ENCODE peak calls at places on chromosomes 4 and X, in eight cellular contexts. L is CD4-positive, alpha-beta T cell; G is colonic mucosa; D is IMR-90; Y is mammary epithelial cell; Z is hepatocyte; F is foreskin keratinocyte; U is RWPE2. P is an unnamed sample.

GRCh38 chr4:4430492-4431195 is 43.7 kb downstream of the NSG1 start:
- DNase-seq in L (peak), G (peak), D (peak), Y (peak), Z (peak), F (peak), U (no peak), P (peak)

GRCh38 chr4:110897779-110898178 is 274.9 kb upstream of the PITX2 start:
- DNase-seq in L (no peak), G (no peak), D (no peak), Y (no peak), Z (no peak), F (no peak), U (no peak), P (no peak)

GRCh38 chrX:20665441-20665840 is 398.7 kb upstream of the RPS6KA3 start:
- DNase-seq in L (no peak), G (no peak), D (no peak), Y (no peak), Z (no peak), F (no peak), U (no peak), P (no peak)

GRCh38 chr4:155999743-156000142 is 46.1 kb upstream of the CTSO start:
- DNase-seq in L (no peak), G (no peak), D (no peak), Y (no peak), Z (peak), F (no peak), U (no peak), P (no peak)

GRCh38 chrX:150036181-150036580 is 97.9 kb upstream of the EOLA2 start:
- DNase-seq in L (no peak), G (peak), D (peak), Y (peak), Z (no peak), F (peak), U (peak), P (peak)

GRCh38 chrX:11672213-11672612 is 6.5 kb upstream of the ARHGAP6 start:
- DNase-seq in L (no peak), G (no peak), D (no peak), Y (no peak), Z (no peak), F (no peak), U (no peak), P (no peak)

GRCh38 chr4:70632028-70632427 is 3.5 kb downstream of the ENAM start:
- DNase-seq in L (no peak), G (no peak), D (peak), Y (peak), Z (no peak), F (peak), U (no peak), P (no peak)

GRCh38 chr4:107721436-107722090 is 1.5 kb upstream of the PAPSS1 start:
- DNase-seq in L (peak), G (peak), D (no peak), Y (no peak), Z (peak), F (no peak), U (no peak), P (no peak)

GRCh38 chr4:113739197-113739596 is 22.3 kb downstream of the CAMK2D start:
- DNase-seq in L (no peak), G (no peak), D (no peak), Y (no peak), Z (no peak), F (no peak), U (no peak), P (no peak)

GRCh38 chr4:117700111-117700892 is 334.0 kb upstream of the NDST3 start:
- DNase-seq in L (no peak), G (no peak), D (peak), Y (peak), Z (no peak), F (no peak), U (no peak), P (no peak)

GRCh38 chrX:136162827-136163427 is 15.6 kb downstream of the FHL1 start:
- DNase-seq in L (peak), G (peak), D (peak), Y (peak), Z (peak), F (peak), U (no peak), P (peak)

GRCh38 chrX:11109968-11110367 is 1.2 kb upstream of the HCCS start:
- DNase-seq in L (no peak), G (no peak), D (no peak), Y (no peak), Z (no peak), F (no peak), U (no peak), P (no peak)

GRCh38 chrX:111881715-111882114 is 5.7 kb downstream of the TRPC5OS start:
- DNase-seq in L (no peak), G (no peak), D (no peak), Y (no peak), Z (no peak), F (no peak), U (no peak), P (no peak)

GRCh38 chr4:3708103-3708510 is 58.1 kb upstream of the ADRA2C start:
- DNase-seq in L (no peak), G (no peak), D (no peak), Y (no peak), Z (no peak), F (no peak), U (peak), P (no peak)

GRCh38 chr4:107379054-107379869 is 340.8 kb downstream of the PAPSS1 start:
- DNase-seq in L (no peak), G (no peak), D (peak), Y (peak), Z (peak), F (peak), U (no peak), P (no peak)

GRCh38 chr4:112853662-112854256 is 195.7 kb upstream of the ANK2 start:
- DNase-seq in L (no peak), G (no peak), D (no peak), Y (no peak), Z (no peak), F (no peak), U (no peak), P (no peak)

DNA sequence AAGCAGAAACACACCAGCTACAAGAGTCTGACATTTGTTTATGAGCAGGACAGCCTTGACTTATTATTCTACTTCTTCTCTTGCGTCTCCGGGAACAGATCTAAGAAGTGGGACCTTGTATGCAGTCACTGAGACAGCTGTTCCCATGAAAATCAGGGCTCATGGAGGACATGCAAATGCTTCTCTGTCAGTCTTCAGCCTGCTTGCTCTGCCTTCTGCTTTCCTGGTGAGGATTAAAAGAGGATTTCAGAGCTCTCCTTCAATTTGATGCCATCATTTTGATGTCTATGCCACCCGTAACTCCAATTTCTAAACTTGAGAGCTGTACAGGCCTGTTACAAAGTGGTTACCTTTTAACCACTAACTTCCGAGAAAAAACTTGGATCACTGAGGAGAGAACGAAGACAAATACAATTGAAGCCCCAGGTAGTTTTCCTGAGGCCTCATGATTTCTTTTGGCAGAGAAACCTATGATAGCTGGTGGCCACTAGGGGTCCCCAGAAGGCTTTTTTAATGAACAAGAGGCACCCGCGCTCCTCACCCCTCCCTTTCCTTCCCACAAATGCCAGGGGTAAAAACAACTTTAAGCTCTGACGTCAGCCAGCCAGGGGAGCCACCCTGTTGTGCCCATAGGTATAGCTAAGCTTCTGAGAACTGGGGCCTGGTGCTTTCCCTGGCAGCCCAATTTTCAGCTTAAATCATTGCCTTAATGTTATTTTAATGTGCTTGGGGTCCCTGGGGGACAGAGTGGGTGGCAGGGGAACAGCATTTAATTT is 97.0 kb downstream of the DDIT4L start:
- DNase-seq in L (peak), G (peak), D (peak), Y (peak), Z (peak), F (peak), U (peak), P (peak)
- TF ChIP-seq CTCF in L (peak), G (peak), D (peak), Y (peak), Z (peak), F (peak), U (peak), P (peak)

GRCh38 chr4:89161841-89162240 is 50.5 kb downstream of the TIGD2 start:
- DNase-seq in L (no peak), G (no peak), D (peak), Y (no peak), Z (no peak), F (no peak), U (no peak), P (no peak)

GRCh38 chr4:89162987-89163386 is 51.7 kb downstream of the TIGD2 start:
- DNase-seq in L (no peak), G (no peak), D (no peak), Y (no peak), Z (no peak), F (no peak), U (no peak), P (no peak)

GRCh38 chr4:89166971-89167475 is 55.7 kb downstream of the TIGD2 start:
- DNase-seq in L (no peak), G (no peak), D (no peak), Y (no peak), Z (no peak), F (peak), U (no peak), P (no peak)

GRCh38 chr4:89162486-89162885 is 51.2 kb downstream of the TIGD2 start:
- DNase-seq in L (no peak), G (no peak), D (no peak), Y (no peak), Z (peak), F (no peak), U (no peak), P (no peak)

GRCh38 chr4:89164400-89164799 is 53.1 kb downstream of the TIGD2 start:
- DNase-seq in L (no peak), G (no peak), D (no peak), Y (no peak), Z (no peak), F (no peak), U (no peak), P (no peak)
- TF ChIP-seq CTCF in L (peak), G (no peak), D (no peak), Y (no peak), Z (peak), F (peak), U (peak), P (no peak)

GRCh38 chr4:173835863-173836262 is 305.8 kb upstream of the HAND2 start:
- DNase-seq in L (no peak), G (no peak), D (peak), Y (peak), Z (peak), F (no peak), U (no peak), P (peak)

GRCh38 chr4:173829565-173829964 is 299.5 kb upstream of the HAND2 start:
- DNase-seq in L (no peak), G (no peak), D (no peak), Y (no peak), Z (no peak), F (no peak), U (no peak), P (no peak)

GRCh38 chr4:173837517-173837916 is 307.5 kb upstream of the HAND2 start:
- DNase-seq in L (no peak), G (no peak), D (no peak), Y (no peak), Z (no peak), F (no peak), U (no peak), P (no peak)

GRCh38 chr4:173834151-173834550 is 304.1 kb upstream of the HAND2 start:
- DNase-seq in L (no peak), G (no peak), D (peak), Y (no peak), Z (no peak), F (peak), U (no peak), P (no peak)
- TF ChIP-seq CTCF in L (no peak), G (no peak), D (peak), Y (no peak), Z (no peak), F (no peak), U (peak), P (no peak)

GRCh38 chrX:120774611-120775010 is 101.1 kb downstream of the CT47B1 start:
- DNase-seq in L (no peak), G (no peak), D (no peak), Y (no peak), Z (no peak), F (no peak), U (no peak), P (no peak)

GRCh38 chrX:120768254-120768653 is 107.4 kb downstream of the CT47B1 start:
- DNase-seq in L (no peak), G (no peak), D (no peak), Y (no peak), Z (no peak), F (no peak), U (no peak), P (no peak)

GRCh38 chrX:120773801-120774200 is 101.9 kb downstream of the CT47B1 start:
- DNase-seq in L (no peak), G (no peak), D (no peak), Y (no peak), Z (no peak), F (no peak), U (no peak), P (no peak)

GRCh38 chrX:120768681-120769080 is 107.0 kb downstream of the CT47B1 start:
- DNase-seq in L (no peak), G (no peak), D (peak), Y (peak), Z (no peak), F (peak), U (no peak), P (no peak)

GRCh38 chrX:120769576-120770341 is 105.9 kb downstream of the CT47B1 start:
- DNase-seq in L (no peak), G (no peak), D (peak), Y (peak), Z (peak), F (peak), U (no peak), P (peak)
- TF ChIP-seq CTCF in L (peak), G (no peak), D (peak), Y (peak), Z (peak), F (peak), U (peak), P (no peak)

GRCh38 chr4:125314676-125315570 is at the start of gene FAT4:
- DNase-seq in L (no peak), G (peak), D (peak), Y (peak), Z (peak), F (peak), U (peak), P (peak)
- TF ChIP-seq CTCF in L (no peak), G (no peak), D (no peak), Y (no peak), Z (peak), F (peak), U (no peak), P (no peak)

GRCh38 chrX:47316276-47317025 is 53.9 kb upstream of the ZNF157 start:
- DNase-seq in L (no peak), G (no peak), D (no peak), Y (no peak), Z (no peak), F (no peak), U (no peak), P (no peak)

GRCh38 chrX:47313056-47313455 is 57.3 kb upstream of the ZNF157 start:
- DNase-seq in L (no peak), G (no peak), D (no peak), Y (no peak), Z (no peak), F (no peak), U (no peak), P (no peak)

GRCh38 chrX:47311857-47312774 is 58.3 kb upstream of the ZNF157 start:
- DNase-seq in L (peak), G (peak), D (peak), Y (peak), Z (peak), F (peak), U (no peak), P (peak)
- TF ChIP-seq CTCF in L (peak), G (peak), D (peak), Y (peak), Z (peak), F (peak), U (peak), P (peak)

DNA sequence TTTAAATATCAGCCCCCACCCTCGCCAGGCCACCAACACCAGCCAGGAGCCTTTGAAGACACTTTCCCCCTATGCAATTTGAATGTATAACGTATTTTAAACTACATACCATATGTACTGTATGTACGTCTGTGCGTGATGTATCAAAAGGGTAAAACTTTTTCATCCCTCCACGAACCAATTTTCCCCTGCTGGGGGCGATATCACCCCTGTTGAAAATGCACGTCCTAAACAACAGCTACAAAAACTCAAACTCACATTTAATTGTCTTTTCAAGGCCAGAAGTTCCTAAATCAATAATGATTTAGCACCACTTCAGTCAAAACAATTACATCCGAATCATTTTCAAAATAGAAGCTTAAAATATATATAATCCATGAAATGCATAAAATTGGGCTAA is 1.4 kb downstream of the VEGFD start:
- DNase-seq in L (no peak), G (no peak), D (no peak), Y (no peak), Z (no peak), F (no peak), U (no peak), P (no peak)
- TF ChIP-seq CTCF in L (no peak), G (no peak), D (peak), Y (no peak), Z (no peak), F (peak), U (no peak), P (no peak)